ENCODE peak calls at places on chromosome 7, in eight cellular contexts. W is AG10803, H is OCI-LY7, S is AG09319, N is A673, Q is uterus, B is Peyer's patch, Z is WTC11. V is an unnamed sample.

GRCh38 chr7:158098125-158099030 is 489.2 kb downstream of the PTPRN2 start:
- DNase-seq in Z (no peak), N (no peak), S (no peak), H (no peak), Q (no peak), W (no peak), B (no peak), V (peak)

GRCh38 chr7:141251180-141251579 is 177.3 kb downstream of the TMEM178B start:
- DNase-seq in Z (no peak), W (no peak), N (no peak), H (no peak), S (no peak), B (no peak), Q (no peak), V (no peak)

GRCh38 chr7:24494832-24495231 is 78.4 kb upstream of the PALS2 start:
- DNase-seq in Z (no peak), B (no peak), S (no peak), W (no peak), Q (no peak), H (no peak), N (no peak), V (no peak)

GRCh38 chr7:132149801-132150310 is 426.4 kb downstream of the PLXNA4 start:
- DNase-seq in Q (no peak), W (no peak), N (no peak), S (no peak), H (no peak), B (no peak), Z (no peak), V (no peak)

GRCh38 chr7:69769826-69770225 is 171.6 kb downstream of the AUTS2 start:
- DNase-seq in H (peak), Z (no peak), N (no peak), Q (no peak), S (no peak), W (no peak), B (no peak), V (no peak)

GRCh38 chr7:75039166-75039565 is 34.4 kb downstream of the RCC1L start:
- DNase-seq in H (no peak), N (no peak), S (no peak), Z (no peak), W (no peak), Q (no peak), B (no peak), V (no peak)

GRCh38 chr7:93715234-93715633 is 140.7 kb upstream of the CALCR start:
- DNase-seq in B (no peak), W (peak), S (peak), N (peak), H (peak), Z (peak), Q (peak), V (peak)

GRCh38 chr7:132440126-132440525 is 136.1 kb downstream of the PLXNA4 start:
- DNase-seq in Q (no peak), B (no peak), Z (no peak), W (no peak), N (no peak), S (no peak), H (no peak), V (no peak)

GRCh38 chr7:27994639-27995038 is 186.0 kb downstream of the JAZF1 start:
- DNase-seq in H (no peak), Q (no peak), B (no peak), Z (no peak), S (no peak), W (peak), N (peak), V (no peak)

GRCh38 chr7:95718556-95719410 is 53.6 kb upstream of the DYNC1I1 start:
- DNase-seq in S (no peak), W (peak), N (peak), B (no peak), Q (no peak), H (no peak), Z (no peak), V (no peak)

GRCh38 chr7:97013555-97013954 is 8.2 kb downstream of the DLX6 start:
- DNase-seq in Z (no peak), B (no peak), H (no peak), N (no peak), W (no peak), S (no peak), Q (no peak), V (no peak)

GRCh38 chr7:33072471-33072870 is 9.9 kb upstream of the NT5C3A start:
- DNase-seq in Q (no peak), H (no peak), W (peak), N (no peak), B (no peak), S (no peak), Z (no peak), V (no peak)

GRCh38 chr7:33129806-33130153 is 416 bp downstream of the BBS9 start:
- DNase-seq in Q (no peak), Z (no peak), W (no peak), B (no peak), N (no peak), H (peak), S (no peak), V (no peak)

GRCh38 chr7:151711906-151712771 is 164.8 kb downstream of the PRKAG2 start:
- DNase-seq in Q (no peak), N (no peak), B (no peak), S (no peak), Z (no peak), W (no peak), H (no peak), V (no peak)

GRCh38 chr7:122350701-122351100 is 46.2 kb upstream of the FEZF1 start:
- DNase-seq in Q (no peak), S (no peak), H (no peak), Z (no peak), B (no peak), N (no peak), W (no peak), V (no peak)

GRCh38 chr7:20331231-20331880 is 656 bp downstream of the ITGB8 start:
- DNase-seq in N (peak), S (no peak), Q (peak), W (peak), B (peak), Z (peak), H (peak), V (peak)

GRCh38 chr7:149598721-149599308 is 101.2 kb upstream of the ZNF746 start:
- DNase-seq in B (no peak), Z (peak), H (peak), Q (no peak), W (peak), S (no peak), N (peak), V (no peak)

GRCh38 chr7:12322287-12322902 is 81.3 kb downstream of the VWDE start:
- DNase-seq in Q (no peak), Z (no peak), B (no peak), W (peak), N (no peak), S (no peak), H (peak), V (no peak)

GRCh38 chr7:28062197-28062988 is 118.2 kb downstream of the JAZF1 start:
- DNase-seq in H (peak), N (peak), B (peak), S (peak), Z (peak), W (peak), Q (peak), V (no peak)

GRCh38 chr7:13724631-13725566 is 264.6 kb downstream of the ETV1 start:
- DNase-seq in Q (no peak), N (no peak), B (no peak), Z (no peak), W (no peak), S (no peak), H (no peak), V (no peak)

GRCh38 chr7:98166668-98166970 is 44.6 kb upstream of the BHLHA15 start:
- DNase-seq in Z (no peak), B (no peak), W (no peak), S (no peak), Q (no peak), N (no peak), H (no peak), V (no peak)

GRCh38 chr7:54932818-54933543 is 85.8 kb upstream of the EGFR start:
- DNase-seq in B (peak), Z (peak), H (no peak), S (peak), N (peak), Q (peak), W (peak), V (peak)

GRCh38 chr7:94303736-94304135 is 91.0 kb upstream of the COL1A2 start:
- DNase-seq in W (peak), N (peak), B (no peak), S (no peak), H (no peak), Z (no peak), Q (peak), V (no peak)

GRCh38 chr7:66769833-66770512 is 29.4 kb downstream of the RABGEF1 start:
- DNase-seq in H (peak), S (no peak), W (peak), B (no peak), Z (no peak), Q (no peak), N (no peak), V (no peak)

GRCh38 chr7:20998309-20998708 is 211.6 kb upstream of the SP8 start:
- DNase-seq in S (no peak), N (no peak), B (no peak), Z (no peak), W (no peak), H (no peak), Q (no peak), V (no peak)

GRCh38 chr7:30914611-30915601 is 3.3 kb downstream of the AQP1 start:
- DNase-seq in B (peak), H (no peak), W (peak), S (no peak), N (no peak), Q (no peak), Z (no peak), V (peak)

GRCh38 chr7:140653319-140654108 is 12.9 kb upstream of the DENND2A start:
- DNase-seq in W (peak), Z (peak), Q (peak), B (peak), H (peak), N (peak), S (peak), V (peak)

GRCh38 chr7:4185136-4185535 is 497.0 kb upstream of the FOXK1 start:
- DNase-seq in Q (no peak), Z (no peak), S (no peak), B (no peak), N (no peak), W (no peak), H (no peak), V (no peak)

GRCh38 chr7:1555046-1555812 is 776 bp downstream of the TMEM184A start:
- DNase-seq in S (no peak), N (no peak), B (peak), Q (peak), H (no peak), Z (peak), W (peak), V (no peak)
- TF ChIP-seq CTCF in S (no peak), N (no peak), B (peak), Q (no peak), H (no peak), Z (no peak), W (no peak), V (no peak)

GRCh38 chr7:6553460-6554044 is 2.3 kb upstream of the GRID2IP start:
- DNase-seq in B (no peak), S (no peak), H (no peak), Q (no peak), Z (no peak), W (no peak), N (no peak), V (no peak)

GRCh38 chr7:6558837-6559236 is 7.6 kb upstream of the GRID2IP start:
- DNase-seq in B (no peak), N (peak), W (peak), H (peak), Z (peak), Q (no peak), S (no peak), V (no peak)

GRCh38 chr7:6559896-6560295 is 8.6 kb upstream of the GRID2IP start:
- DNase-seq in H (no peak), Z (no peak), B (no peak), W (no peak), N (no peak), Q (no peak), S (no peak), V (no peak)

GRCh38 chr7:6554848-6555247 is 3.6 kb upstream of the GRID2IP start:
- DNase-seq in N (no peak), Z (no peak), H (no peak), Q (no peak), B (no peak), W (no peak), S (no peak), V (no peak)

DNA sequence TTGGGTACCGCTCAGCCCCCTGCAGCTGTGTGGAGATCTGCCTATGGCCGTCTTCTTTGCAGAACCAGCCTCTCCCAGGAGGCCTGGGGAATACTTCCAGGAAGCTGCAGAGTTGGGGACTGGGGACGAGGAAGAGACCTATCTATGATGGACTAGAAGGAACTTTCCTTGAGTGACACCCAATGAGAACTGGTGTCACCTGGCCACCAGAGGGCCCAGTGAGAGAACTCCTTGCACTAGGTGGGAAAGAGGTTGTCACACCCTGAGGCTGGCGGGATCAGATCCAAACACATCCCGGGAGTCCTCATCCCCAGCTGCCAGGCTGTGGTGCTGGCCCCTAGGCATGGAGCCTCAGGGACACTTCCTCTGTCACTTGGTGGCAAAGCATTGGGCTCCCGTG is 4.9 kb upstream of the GRID2IP start:
- DNase-seq in B (no peak), Q (no peak), S (no peak), H (peak), N (no peak), Z (peak), W (no peak), V (no peak)
- TF ChIP-seq CTCF in B (no peak), Q (no peak), S (no peak), H (peak), N (no peak), Z (peak), W (no peak), V (no peak)

GRCh38 chr7:128091106-128091505 is 59.9 kb upstream of the LRRC4 start:
- DNase-seq in N (no peak), W (peak), B (no peak), Z (no peak), S (no peak), H (no peak), Q (no peak), V (no peak)
- TF ChIP-seq CTCF in N (no peak), W (no peak), B (no peak), Z (no peak), S (no peak), H (no peak), Q (no peak), V (no peak)

GRCh38 chr7:91293136-91293535 is 28.9 kb downstream of the FZD1 start:
- DNase-seq in W (no peak), Q (no peak), S (no peak), Z (no peak), H (no peak), B (no peak), N (no peak), V (no peak)

GRCh38 chr7:91293840-91294239 is 29.6 kb downstream of the FZD1 start:
- DNase-seq in B (no peak), H (no peak), W (no peak), S (no peak), N (no peak), Z (no peak), Q (no peak), V (no peak)

GRCh38 chr7:91291302-91291701 is 27.1 kb downstream of the FZD1 start:
- DNase-seq in Z (no peak), B (no peak), W (no peak), S (no peak), Q (no peak), H (no peak), N (no peak), V (no peak)

GRCh38 chr7:91291902-91292301 is 27.7 kb downstream of the FZD1 start:
- DNase-seq in N (no peak), B (no peak), H (no peak), Q (no peak), S (no peak), W (no peak), Z (peak), V (no peak)

DNA sequence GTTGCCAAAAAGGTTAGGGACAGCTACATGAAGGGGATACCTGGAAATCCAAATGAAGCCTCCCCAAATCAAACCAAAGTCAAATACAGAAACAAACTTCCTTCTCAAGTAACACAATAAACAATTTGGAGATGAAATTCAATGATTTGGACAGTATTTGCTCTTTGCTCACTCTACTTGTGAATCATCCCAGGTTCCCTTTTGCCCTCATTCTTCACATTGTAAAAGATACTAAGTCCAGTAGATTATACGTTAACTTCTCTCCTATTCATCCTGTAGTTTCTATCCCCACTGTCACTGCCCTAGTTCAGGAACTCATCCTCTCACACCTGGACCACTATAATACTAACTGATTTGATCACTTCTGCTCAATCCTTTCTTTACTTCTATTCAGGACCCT is 28.3 kb downstream of the FZD1 start:
- DNase-seq in H (no peak), Q (no peak), S (no peak), N (no peak), B (no peak), Z (no peak), W (no peak), V (no peak)
- TF ChIP-seq CTCF in H (no peak), Q (no peak), S (no peak), N (no peak), B (no peak), Z (no peak), W (no peak), V (no peak)

GRCh38 chr7:155363852-155364600 is 66.3 kb downstream of the INSIG1 start:
- DNase-seq in N (no peak), S (no peak), B (no peak), H (peak), Q (no peak), Z (no peak), W (no peak), V (no peak)
- TF ChIP-seq CTCF in N (no peak), S (no peak), B (no peak), H (peak), Q (no peak), Z (no peak), W (no peak), V (no peak)

GRCh38 chr7:40329601-40330153 is 194.9 kb downstream of the SUGCT start:
- DNase-seq in B (no peak), W (peak), Q (no peak), H (peak), S (peak), Z (no peak), N (peak), V (no peak)
- TF ChIP-seq CTCF in B (peak), W (peak), Q (peak), H (peak), S (peak), Z (peak), N (peak), V (peak)

GRCh38 chr7:107663196-107663595 is 2.6 kb downstream of the SLC26A4 start:
- DNase-seq in S (no peak), Q (no peak), N (no peak), B (no peak), W (no peak), H (no peak), Z (no peak), V (no peak)

GRCh38 chr7:107659666-107660065 is 962 bp upstream of the SLC26A4 start:
- DNase-seq in Z (no peak), S (no peak), N (no peak), H (no peak), B (no peak), W (peak), Q (no peak), V (no peak)

GRCh38 chr7:107660381-107661080 is at the start of gene SLC26A4:
- DNase-seq in Q (no peak), Z (peak), W (no peak), S (no peak), H (no peak), B (peak), N (no peak), V (no peak)

GRCh38 chr7:107661081-107661864 is 645 bp downstream of the SLC26A4 start:
- DNase-seq in W (peak), S (no peak), Q (peak), H (no peak), B (peak), N (peak), Z (peak), V (peak)

DNA sequence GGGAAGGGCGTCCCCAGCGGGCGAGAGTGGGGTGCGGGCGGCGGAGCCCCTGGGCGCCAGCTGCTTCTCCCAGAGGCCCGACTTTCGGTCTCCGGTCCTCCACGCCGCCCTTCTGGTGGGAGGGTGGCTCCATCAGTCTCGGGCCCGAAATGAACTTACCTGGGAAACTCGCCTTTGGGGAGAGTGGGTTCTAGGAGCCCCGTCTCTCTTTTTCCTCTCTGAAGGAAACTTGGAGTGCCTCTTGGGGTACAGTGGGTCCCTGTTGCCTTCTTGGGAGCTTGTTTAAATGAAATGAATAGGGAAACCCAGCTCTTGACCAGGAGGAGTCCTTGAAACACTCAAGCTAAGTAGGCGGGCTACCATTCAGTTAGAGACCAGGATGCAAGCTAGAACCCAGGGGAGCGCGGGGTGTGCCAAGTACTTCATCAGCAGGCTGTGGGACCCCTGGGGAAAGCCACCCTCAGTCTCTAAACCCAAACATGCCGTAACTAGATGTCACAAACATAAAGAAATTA is 1.3 kb downstream of the SLC26A4 start:
- DNase-seq in Z (no peak), N (no peak), S (no peak), B (no peak), Q (no peak), W (no peak), H (no peak), V (no peak)
- TF ChIP-seq CTCF in Z (no peak), N (no peak), S (no peak), B (no peak), Q (no peak), W (no peak), H (no peak), V (no peak)

DNA sequence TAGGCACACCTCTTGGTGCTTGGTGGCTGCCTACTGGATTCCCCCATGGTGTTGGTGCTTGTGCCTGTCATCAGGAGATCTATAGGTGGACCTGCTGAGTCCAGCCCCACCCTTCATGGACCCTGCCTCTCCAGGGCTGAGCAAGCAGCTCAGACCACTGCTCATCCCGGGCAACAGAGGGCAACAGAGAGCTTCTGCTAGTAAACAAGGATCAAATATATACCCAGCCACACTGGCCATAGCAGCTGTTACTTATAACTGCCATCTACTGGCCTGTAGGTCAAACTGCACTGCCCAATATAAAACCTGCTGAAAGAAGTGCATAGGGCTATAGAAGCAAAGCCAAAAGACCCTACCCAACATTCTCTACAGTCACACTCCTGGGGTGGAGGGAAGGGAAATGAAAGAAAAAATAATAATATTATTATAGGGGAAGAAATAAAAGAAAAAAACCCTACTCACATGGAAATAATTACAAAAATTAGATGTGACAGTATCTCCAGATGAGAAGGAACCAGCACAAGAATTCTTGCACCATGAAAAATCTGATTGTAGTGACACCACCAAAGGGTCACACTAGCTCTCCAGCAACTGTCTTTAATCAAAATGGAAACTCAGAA is 54.9 kb upstream of the ZNF800 start:
- DNase-seq in N (peak), B (no peak), S (peak), Q (no peak), H (peak), Z (peak), W (peak), V (no peak)
- TF ChIP-seq CTCF in N (peak), B (peak), S (peak), Q (no peak), H (peak), Z (peak), W (peak), V (no peak)

V was measured in tibial artery.